ENCODE peak calls at places on chromosomes 5 and 9, in six cellular contexts. H, B, Y, Q, V and Z are unnamed samples.

GRCh38 chr9:37540634-37541033 is 35.5 kb downstream of the FBXO10 start:
- DNase-seq in H (peak), B (no peak), Y (no peak), Q (peak), V (no peak), Z (no peak)

GRCh38 chr9:88923653-88924284 is 67.5 kb upstream of the S1PR3 start:
- DNase-seq in H (no peak), B (no peak), Y (no peak), Q (no peak), V (no peak), Z (peak)

GRCh38 chr5:39880985-39881384 is 456.2 kb upstream of the DAB2 start:
- DNase-seq in H (no peak), B (no peak), Y (no peak), Q (no peak), V (no peak), Z (no peak)

GRCh38 chr5:132495063-132495671 is 4.6 kb upstream of the IRF1 start:
- DNase-seq in H (no peak), B (peak), Y (no peak), Q (peak), V (no peak), Z (peak)

GRCh38 chr5:43411489-43411888 is 702 bp downstream of the CCL28 start:
- DNase-seq in H (no peak), B (no peak), Y (no peak), Q (no peak), V (no peak), Z (no peak)

GRCh38 chr5:175561085-175561484 is 82.7 kb downstream of the SFXN1 start:
- DNase-seq in H (no peak), B (no peak), Y (no peak), Q (no peak), V (no peak), Z (no peak)

GRCh38 chr9:123637596-123637939 is 281.6 kb downstream of the CRB2 start:
- DNase-seq in H (no peak), B (no peak), Y (no peak), Q (no peak), V (no peak), Z (no peak)

GRCh38 chr9:16515879-16516289 is 354.6 kb downstream of the BNC2 start:
- DNase-seq in H (no peak), B (no peak), Y (peak), Q (no peak), V (no peak), Z (no peak)

GRCh38 chr9:16241231-16241630 is 629.2 kb downstream of the BNC2 start:
- DNase-seq in H (no peak), B (no peak), Y (no peak), Q (no peak), V (no peak), Z (no peak)

GRCh38 chr5:84382363-84383295 is 2.1 kb downstream of the EDIL3 start:
- DNase-seq in H (peak), B (peak), Y (peak), Q (no peak), V (peak), Z (no peak)

GRCh38 chr9:112110773-112111106 is 64.4 kb downstream of the SUSD1 start:
- DNase-seq in H (no peak), B (no peak), Y (no peak), Q (no peak), V (no peak), Z (no peak)
- H3K27ac ChIP-seq in H (no peak), B (no peak), Y (no peak), Q (no peak), V (no peak), Z (no peak)

GRCh38 chr5:144202072-144202471 is 31.4 kb downstream of the KCTD16 start:
- DNase-seq in H (peak), B (no peak), Y (peak), Q (no peak), V (no peak), Z (no peak)
- TF ChIP-seq POLR2AphosphoS5 in H (no peak), B (no peak), Y (no peak), Q (no peak), V (no peak), Z (no peak)

DNA sequence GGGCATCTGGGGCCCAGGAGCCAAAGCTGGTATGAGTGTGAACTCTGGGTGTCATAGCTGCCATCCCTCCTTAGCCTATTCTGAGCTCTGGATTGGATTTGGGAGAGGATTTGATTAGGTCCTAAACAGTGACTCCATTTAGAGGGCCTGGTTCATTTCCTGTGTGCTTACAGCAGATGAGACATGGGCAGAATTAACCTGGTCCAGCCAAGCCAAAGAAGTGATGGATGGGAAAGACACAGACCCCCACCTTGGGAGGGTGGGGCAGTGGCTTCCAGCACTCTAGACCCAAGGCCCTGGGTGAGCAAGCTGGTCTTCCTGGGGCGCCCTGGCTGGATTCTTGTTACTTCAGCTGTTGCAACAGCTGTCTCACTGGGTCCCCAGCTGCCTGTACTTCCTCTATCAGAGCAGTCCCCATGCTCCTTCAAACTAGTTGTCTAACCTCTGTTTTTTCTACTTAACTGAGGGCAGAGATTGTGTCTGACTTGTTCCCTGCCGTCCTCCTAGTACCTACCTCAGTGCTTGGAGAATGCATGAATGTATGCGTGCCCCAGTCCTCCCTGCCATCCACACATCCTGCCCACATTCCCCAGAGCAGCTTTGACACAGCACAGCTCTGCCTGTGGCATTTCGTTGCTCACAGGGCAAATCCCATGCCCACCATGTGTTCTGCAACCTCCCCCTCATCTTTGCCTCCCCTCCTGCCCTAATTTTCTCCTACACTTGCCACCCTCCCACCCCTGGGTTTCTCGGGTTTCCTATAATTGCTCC is 115.9 kb downstream of the RGS3 start:
- DNase-seq in H (no peak), B (peak), Y (no peak), Q (peak), V (peak), Z (peak)
- H3K4me3 ChIP-seq in H (no peak), B (no peak), Y (no peak), Q (no peak), V (no peak), Z (peak)

DNA sequence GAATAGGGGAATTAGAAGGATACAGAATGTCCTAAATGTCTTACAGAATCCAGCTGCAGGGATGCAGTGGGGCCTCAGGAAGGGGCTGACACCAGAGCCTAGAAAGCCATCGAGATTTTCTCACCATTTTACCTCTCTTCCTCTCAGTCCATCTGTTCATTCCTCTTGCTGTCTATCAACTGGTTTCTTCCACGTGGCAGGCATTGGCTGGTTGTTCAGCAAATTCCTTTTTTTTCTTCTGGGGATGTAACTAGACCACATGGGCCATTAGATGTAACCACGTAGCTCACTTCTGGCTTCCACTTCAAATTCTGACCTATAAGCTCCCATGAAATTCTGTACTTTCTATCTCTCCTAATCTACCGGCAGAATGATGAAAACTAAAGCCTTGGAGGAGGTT is 93.6 kb upstream of the MTAP start:
- DNase-seq in H (no peak), B (no peak), Y (no peak), Q (no peak), V (no peak), Z (no peak)
- H3K27ac ChIP-seq in H (no peak), B (no peak), Y (no peak), Q (no peak), V (no peak), Z (no peak)

GRCh38 chr5:151107084-151107483 is 26.2 kb upstream of the TNIP1 start:
- DNase-seq in H (no peak), B (no peak), Y (no peak), Q (peak), V (no peak), Z (peak)

GRCh38 chr5:151106073-151106472 is 25.2 kb upstream of the TNIP1 start:
- DNase-seq in H (no peak), B (no peak), Y (no peak), Q (no peak), V (no peak), Z (peak)

GRCh38 chr5:151105561-151105960 is 24.7 kb upstream of the TNIP1 start:
- DNase-seq in H (no peak), B (no peak), Y (no peak), Q (no peak), V (no peak), Z (no peak)

GRCh38 chr5:151106509-151106908 is 25.7 kb upstream of the TNIP1 start:
- DNase-seq in H (no peak), B (no peak), Y (no peak), Q (no peak), V (no peak), Z (peak)

DNA sequence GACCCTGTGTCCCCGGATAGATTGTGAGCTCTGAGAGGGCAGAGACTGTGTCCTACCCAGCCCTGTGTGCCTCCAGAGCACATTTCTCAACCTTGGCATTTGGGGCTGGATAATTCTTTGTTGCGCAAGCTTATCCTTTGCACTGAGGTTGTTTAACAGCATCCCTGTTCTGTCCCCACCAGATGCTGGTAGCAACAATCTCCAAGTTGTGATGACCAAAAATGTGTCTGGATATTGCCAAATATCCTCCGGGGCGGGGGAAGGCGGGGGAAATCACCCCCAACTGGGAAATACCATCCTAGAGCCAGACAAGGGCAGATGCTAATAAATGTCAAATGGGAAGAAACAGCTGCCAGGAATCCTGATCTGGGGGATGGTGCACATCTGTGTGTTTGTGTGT is 24.0 kb upstream of the TNIP1 start:
- DNase-seq in H (no peak), B (peak), Y (no peak), Q (no peak), V (no peak), Z (peak)
- TF ChIP-seq POLR2AphosphoS5 in H (peak), B (peak), Y (no peak), Q (peak), V (no peak), Z (peak)